ENCODE peak calls at places on chromosomes 13 and 19, in six cellular contexts. V, W, Z, C, A and Q are unnamed samples.

GRCh38 chr13:96779691-96780090 is 214.6 kb downstream of the OXGR1 start:
- DNase-seq in W (no peak), A (no peak), C (no peak), Z (no peak), V (no peak), Q (no peak)

GRCh38 chr13:100977841-100978240 is 303.2 kb upstream of the TMTC4 start:
- DNase-seq in W (no peak), Z (no peak), C (no peak), A (no peak), V (no peak), Q (no peak)

GRCh38 chr19:28793391-28794168 is 419.4 kb downstream of the UQCRFS1 start:
- DNase-seq in C (no peak), A (no peak), V (no peak), W (no peak), Z (no peak), Q (peak; percentile 18)

GRCh38 chr13:113561417-113562084 is 23.0 kb upstream of the TFDP1 start:
- DNase-seq in A (no peak), V (no peak), C (no peak), W (no peak), Z (no peak), Q (no peak)

GRCh38 chr13:33992891-33993336 is 175.0 kb downstream of the RFC3 start:
- DNase-seq in C (no peak), Z (no peak), W (no peak), A (no peak), V (no peak), Q (no peak)

GRCh38 chr19:48645652-48646191 is at the start of gene CA11:
- DNase-seq in C (no peak), W (no peak), Z (no peak), A (peak; percentile 35), V (no peak), Q (no peak)

GRCh38 chr13:66926200-66926850 is 303.8 kb downstream of the PCDH9 start:
- DNase-seq in Z (no peak), V (no peak), C (no peak), W (no peak), A (no peak), Q (no peak)

GRCh38 chr13:26425439-26426358 is 131.8 kb upstream of the WASF3 start:
- DNase-seq in Z (no peak), C (no peak), V (no peak), W (no peak), A (no peak), Q (no peak)

GRCh38 chr13:37934339-37935191 is 65.0 kb upstream of the TRPC4 start:
- DNase-seq in W (no peak), A (no peak), Z (no peak), C (no peak), V (no peak), Q (no peak)

GRCh38 chr19:42153606-42154405 is 21.6 kb upstream of the POU2F2 start:
- DNase-seq in W (no peak), V (no peak), Z (no peak), A (no peak), C (no peak), Q (no peak)

GRCh38 chr19:54156953-54157352 is 2.6 kb downstream of the LENG1 start:
- DNase-seq in A (no peak), W (no peak), Z (no peak), V (no peak), C (no peak), Q (no peak)

GRCh38 chr13:98447881-98448641 is 128.8 kb downstream of the STK24 start:
- DNase-seq in W (no peak), V (no peak), A (no peak), C (no peak), Z (no peak), Q (no peak)

GRCh38 chr19:13004273-13004672 is 9.0 kb downstream of the NFIX start:
- DNase-seq in V (no peak), A (no peak), W (no peak), Z (no peak), C (no peak), Q (no peak)

GRCh38 chr13:71303144-71303543 is 563.9 kb downstream of the DACH1 start:
- DNase-seq in W (no peak), V (no peak), A (no peak), Z (no peak), C (no peak), Q (no peak)

GRCh38 chr13:80339578-80339840 is 1.4 kb downstream of the SPRY2 start:
- DNase-seq in Z (no peak), V (no peak), C (no peak), W (no peak), A (no peak), Q (no peak)

GRCh38 chr13:37109080-37109678 is 3.7 kb upstream of the CSNK1A1L start:
- DNase-seq in V (no peak), Z (no peak), A (no peak), C (peak; percentile 20), W (peak; percentile 41), Q (no peak)

GRCh38 chr19:47324502-47324901 is 7.5 kb upstream of the C5AR2 start:
- DNase-seq in W (no peak), Z (no peak), V (no peak), C (peak; percentile 5), A (no peak), Q (peak; percentile 55)

GRCh38 chr19:35247526-35248309 is 1.1 kb upstream of the LSR start:
- DNase-seq in W (no peak), C (peak; percentile 84), V (no peak), Z (no peak), A (no peak), Q (peak; percentile 54)

GRCh38 chr13:44895584-44895983 is 93.7 kb downstream of the NUFIP1 start:
- DNase-seq in C (no peak), Z (no peak), A (no peak), W (no peak), V (no peak), Q (no peak)

GRCh38 chr19:8641221-8641907 is 10.9 kb downstream of the NFILZ start:
- DNase-seq in W (no peak), Z (no peak), C (no peak), A (no peak), V (no peak), Q (no peak)

GRCh38 chr19:482186-483041 is 13.9 kb upstream of the MADCAM1 start:
- DNase-seq in C (no peak), V (no peak), Z (no peak), W (no peak), A (no peak), Q (no peak)

GRCh38 chr19:56217039-56217949 is 15.2 kb downstream of the ZSCAN5C start:
- DNase-seq in Z (no peak), W (no peak), V (no peak), A (no peak), C (no peak), Q (peak; percentile 31)

GRCh38 chr13:111589321-111589720 is 268.9 kb downstream of the TEX29 start:
- DNase-seq in W (no peak), V (no peak), C (no peak), A (no peak), Z (no peak), Q (no peak)

GRCh38 chr19:17488593-17489391 is 18.5 kb downstream of the SLC27A1 start:
- DNase-seq in A (no peak), Z (no peak), C (peak; percentile 78), V (no peak), W (no peak), Q (peak; percentile 69)

GRCh38 chr19:46861691-46862503 is 1.1 kb downstream of the ARHGAP35 start:
- DNase-seq in A (no peak), V (no peak), C (no peak), Z (no peak), W (no peak), Q (peak; percentile 30)

GRCh38 chr19:6087074-6087506 is 23.2 kb downstream of the RFX2 start:
- DNase-seq in V (no peak), C (peak; percentile 72), W (no peak), Z (no peak), A (no peak), Q (peak; percentile 41)

GRCh38 chr19:45406165-45406956 is at the start of gene POLR1G:
- DNase-seq in A (peak; percentile 74), V (no peak), W (peak; percentile 53), C (peak; percentile 90), Z (no peak), Q (peak; percentile 85)

GRCh38 chr19:50911206-50912101 is at the start of gene KLK4:
- DNase-seq in V (no peak), W (no peak), C (no peak), A (no peak), Z (no peak), Q (no peak)
- TF ChIP-seq CTCF in V (no peak), W (no peak), C (no peak), A (no peak), Z (no peak), Q (no peak)

DNA sequence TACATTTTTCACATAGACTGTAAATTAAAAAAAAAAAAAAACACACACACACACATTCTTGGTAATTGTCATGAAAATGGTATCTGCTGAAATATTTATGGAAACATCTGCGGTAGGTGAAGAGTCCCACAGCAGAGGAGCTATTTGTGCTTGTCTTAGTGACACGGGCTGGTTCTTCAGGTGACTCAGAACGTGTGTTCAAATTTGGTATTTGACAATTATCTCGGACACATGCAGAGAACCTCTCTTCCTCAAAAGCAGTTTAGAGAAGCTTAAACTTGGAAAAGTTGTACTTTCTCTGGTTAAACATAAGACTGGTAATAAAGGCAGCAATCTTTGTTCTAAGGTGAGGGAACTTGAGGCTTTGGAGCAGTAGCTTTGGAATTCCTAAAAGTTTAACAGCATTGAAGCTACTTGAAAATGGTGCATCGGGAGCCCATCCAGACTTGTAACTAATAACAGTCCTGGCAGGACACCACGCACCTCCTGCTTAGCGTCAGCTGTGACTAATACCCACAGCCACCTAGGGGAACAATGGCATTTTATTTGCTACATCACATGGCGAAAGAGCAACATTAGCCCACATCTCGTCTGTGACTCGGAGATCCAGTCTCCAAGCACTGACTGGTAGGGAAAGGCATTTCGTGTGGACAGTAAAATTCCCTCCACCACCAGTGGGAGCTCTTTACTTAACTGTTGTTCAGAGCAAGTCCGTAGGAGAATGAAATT is 1505.1 kb upstream of the SLC10A2 start:
- DNase-seq in Z (no peak), W (peak; percentile 93), C (no peak), V (peak; percentile 60), A (peak; percentile 16), Q (peak; percentile 62)
- TF ChIP-seq CTCF in Z (no peak), W (peak; percentile 95), C (peak; percentile 28), V (peak; percentile 63), A (no peak), Q (peak; percentile 75)

DNA sequence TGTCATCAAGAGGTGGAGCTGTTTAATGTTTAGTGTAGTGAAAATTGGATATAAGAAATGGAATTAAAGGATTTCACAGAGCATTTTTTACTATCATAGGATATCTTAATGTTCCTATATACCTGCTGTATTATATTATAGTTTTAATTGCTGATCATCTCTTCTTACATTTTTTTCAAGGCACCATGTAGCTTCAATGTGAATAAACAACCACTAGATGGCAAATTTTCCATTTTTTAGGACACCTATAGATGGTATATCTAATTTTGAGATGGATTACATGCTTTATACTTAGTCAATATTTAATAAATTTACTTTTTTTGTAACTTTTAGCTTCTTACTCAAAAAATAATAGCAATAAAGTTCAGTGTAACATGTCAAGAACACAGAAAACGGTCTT is 9.0 kb upstream of the ATXN8OS start:
- DNase-seq in W (no peak), C (no peak), Z (no peak), A (no peak), V (no peak), Q (no peak)
- TF ChIP-seq CTCF in W (peak; percentile 21), C (no peak), Z (no peak), A (no peak), V (no peak), Q (no peak)

DNA sequence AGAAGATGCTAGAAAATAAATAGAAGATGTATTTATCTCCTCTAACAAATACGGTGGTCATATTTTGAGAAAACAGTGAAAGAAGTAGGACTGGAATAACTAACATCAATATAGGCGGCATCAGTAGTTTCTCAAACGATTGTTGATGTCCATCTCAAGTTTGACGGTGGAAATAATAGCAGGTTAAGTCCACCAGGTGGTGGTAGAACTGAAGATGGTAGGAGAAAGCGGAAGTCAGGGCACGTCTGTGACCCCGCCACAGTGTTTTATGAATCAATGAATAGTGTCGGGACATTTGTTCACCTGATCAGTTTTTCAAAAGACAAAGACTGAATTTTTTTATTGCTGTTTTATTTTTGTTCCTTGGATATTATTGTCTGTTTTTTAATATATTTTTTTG is 706.4 kb upstream of the SLC10A2 start:
- DNase-seq in Z (no peak), V (no peak), C (no peak), W (no peak), A (no peak), Q (no peak)
- TF ChIP-seq CTCF in Z (no peak), V (no peak), C (no peak), W (no peak), A (no peak), Q (no peak)